ENCODE peak calls at places on chromosomes 3 and 15, in nine cellular contexts. One of them, this sample, is unnamed.
A peak's percentile ranks its signal among the peaks of the same experiment; 100 is the strongest.

GRCh38 chr15:70801111-70801510 is 37.8 kb upstream of the UACA start:
- DNase-seq in GM18507: no peak
- DNase-seq in Daoy: no peak
- DNase-seq in Right ventricle myocardium superior: no peak
- DNase-seq in stimulated activated CD4-positive, alpha-beta T cell treated with anti-CD3 and anti-CD28 coated beads, Interleukin-15, amount 100 ng/mL, for 1 hour: no peak
- DNase-seq in brain microvascular endothelial cell: no peak
- DNase-seq in mucosa of descending colon: no peak
- DNase-seq in activated T-helper 9 cell treated with anti-CD3 and anti-CD28 coated beads, Interleukin-2, amount 50 U/mL, for 16 hours: no peak
- DNase-seq in CD4-positive, alpha-beta memory T cell: no peak
- DNase-seq in this sample: no peak

GRCh38 chr15:33865416-33865815 is 102.9 kb upstream of the CHRM5 start:
- DNase-seq in brain microvascular endothelial cell: no peak
- DNase-seq in GM18507: no peak
- DNase-seq in stimulated activated CD4-positive, alpha-beta T cell treated with anti-CD3 and anti-CD28 coated beads, Interleukin-15, amount 100 ng/mL, for 1 hour: no peak
- DNase-seq in mucosa of descending colon: no peak
- DNase-seq in CD4-positive, alpha-beta memory T cell: no peak
- DNase-seq in activated T-helper 9 cell treated with anti-CD3 and anti-CD28 coated beads, Interleukin-2, amount 50 U/mL, for 16 hours: no peak
- DNase-seq in Right ventricle myocardium superior: no peak
- DNase-seq in Daoy: peak; percentile 48
- DNase-seq in this sample: no peak

GRCh38 chr15:99115300-99116215 is 10.7 kb downstream of the SYNM start:
- DNase-seq in stimulated activated CD4-positive, alpha-beta T cell treated with anti-CD3 and anti-CD28 coated beads, Interleukin-15, amount 100 ng/mL, for 1 hour: no peak
- DNase-seq in activated T-helper 9 cell treated with anti-CD3 and anti-CD28 coated beads, Interleukin-2, amount 50 U/mL, for 16 hours: no peak
- DNase-seq in GM18507: no peak
- DNase-seq in CD4-positive, alpha-beta memory T cell: no peak
- DNase-seq in brain microvascular endothelial cell: no peak
- DNase-seq in mucosa of descending colon: no peak
- DNase-seq in Right ventricle myocardium superior: no peak
- DNase-seq in Daoy: no peak
- DNase-seq in this sample: no peak

GRCh38 chr15:31312220-31312619 is 14.4 kb upstream of the KLF13 start:
- DNase-seq in CD4-positive, alpha-beta memory T cell: no peak
- DNase-seq in Right ventricle myocardium superior: no peak
- DNase-seq in mucosa of descending colon: no peak
- DNase-seq in activated T-helper 9 cell treated with anti-CD3 and anti-CD28 coated beads, Interleukin-2, amount 50 U/mL, for 16 hours: no peak
- DNase-seq in Daoy: no peak
- DNase-seq in stimulated activated CD4-positive, alpha-beta T cell treated with anti-CD3 and anti-CD28 coated beads, Interleukin-15, amount 100 ng/mL, for 1 hour: no peak
- DNase-seq in GM18507: no peak
- DNase-seq in brain microvascular endothelial cell: no peak
- DNase-seq in this sample: no peak

GRCh38 chr3:150243466-150243865 is 164.6 kb upstream of the TSC22D2 start:
- DNase-seq in brain microvascular endothelial cell: no peak
- DNase-seq in stimulated activated CD4-positive, alpha-beta T cell treated with anti-CD3 and anti-CD28 coated beads, Interleukin-15, amount 100 ng/mL, for 1 hour: no peak
- DNase-seq in GM18507: no peak
- DNase-seq in activated T-helper 9 cell treated with anti-CD3 and anti-CD28 coated beads, Interleukin-2, amount 50 U/mL, for 16 hours: no peak
- DNase-seq in Right ventricle myocardium superior: no peak
- DNase-seq in Daoy: no peak
- DNase-seq in mucosa of descending colon: no peak
- DNase-seq in CD4-positive, alpha-beta memory T cell: no peak
- DNase-seq in this sample: no peak

GRCh38 chr3:164458986-164459385 is 619.3 kb downstream of the SI start:
- DNase-seq in Right ventricle myocardium superior: no peak
- DNase-seq in CD4-positive, alpha-beta memory T cell: no peak
- DNase-seq in GM18507: no peak
- DNase-seq in activated T-helper 9 cell treated with anti-CD3 and anti-CD28 coated beads, Interleukin-2, amount 50 U/mL, for 16 hours: no peak
- DNase-seq in brain microvascular endothelial cell: peak; percentile 91
- DNase-seq in Daoy: peak; percentile 22
- DNase-seq in mucosa of descending colon: no peak
- DNase-seq in stimulated activated CD4-positive, alpha-beta T cell treated with anti-CD3 and anti-CD28 coated beads, Interleukin-15, amount 100 ng/mL, for 1 hour: no peak
- DNase-seq in this sample: no peak

GRCh38 chr3:98680723-98681122 is 82.4 kb upstream of the ST3GAL6 start:
- DNase-seq in brain microvascular endothelial cell: no peak
- DNase-seq in Right ventricle myocardium superior: no peak
- DNase-seq in mucosa of descending colon: no peak
- DNase-seq in CD4-positive, alpha-beta memory T cell: no peak
- DNase-seq in stimulated activated CD4-positive, alpha-beta T cell treated with anti-CD3 and anti-CD28 coated beads, Interleukin-15, amount 100 ng/mL, for 1 hour: no peak
- DNase-seq in Daoy: peak; percentile 40
- DNase-seq in GM18507: no peak
- DNase-seq in activated T-helper 9 cell treated with anti-CD3 and anti-CD28 coated beads, Interleukin-2, amount 50 U/mL, for 16 hours: no peak
- DNase-seq in this sample: no peak

GRCh38 chr3:127089487-127090145 is 103.3 kb upstream of the PRR23E start:
- DNase-seq in Daoy: no peak
- DNase-seq in CD4-positive, alpha-beta memory T cell: no peak
- DNase-seq in brain microvascular endothelial cell: no peak
- DNase-seq in GM18507: no peak
- DNase-seq in activated T-helper 9 cell treated with anti-CD3 and anti-CD28 coated beads, Interleukin-2, amount 50 U/mL, for 16 hours: no peak
- DNase-seq in Right ventricle myocardium superior: peak; percentile 63
- DNase-seq in stimulated activated CD4-positive, alpha-beta T cell treated with anti-CD3 and anti-CD28 coated beads, Interleukin-15, amount 100 ng/mL, for 1 hour: no peak
- DNase-seq in mucosa of descending colon: no peak
- DNase-seq in this sample: no peak

GRCh38 chr3:29153811-29154210 is 127.1 kb upstream of the RBMS3 start:
- DNase-seq in mucosa of descending colon: no peak
- DNase-seq in Daoy: no peak
- DNase-seq in Right ventricle myocardium superior: no peak
- DNase-seq in brain microvascular endothelial cell: no peak
- DNase-seq in stimulated activated CD4-positive, alpha-beta T cell treated with anti-CD3 and anti-CD28 coated beads, Interleukin-15, amount 100 ng/mL, for 1 hour: no peak
- DNase-seq in activated T-helper 9 cell treated with anti-CD3 and anti-CD28 coated beads, Interleukin-2, amount 50 U/mL, for 16 hours: no peak
- DNase-seq in CD4-positive, alpha-beta memory T cell: peak; percentile 6
- DNase-seq in GM18507: no peak
- DNase-seq in this sample: peak; percentile 19

GRCh38 chr3:52471371-52472238 is 16.2 kb downstream of the NISCH start:
- DNase-seq in CD4-positive, alpha-beta memory T cell: no peak
- DNase-seq in Daoy: peak; percentile 40
- DNase-seq in stimulated activated CD4-positive, alpha-beta T cell treated with anti-CD3 and anti-CD28 coated beads, Interleukin-15, amount 100 ng/mL, for 1 hour: no peak
- DNase-seq in brain microvascular endothelial cell: peak; percentile 52
- DNase-seq in activated T-helper 9 cell treated with anti-CD3 and anti-CD28 coated beads, Interleukin-2, amount 50 U/mL, for 16 hours: no peak
- DNase-seq in GM18507: no peak
- DNase-seq in mucosa of descending colon: peak; percentile 76
- DNase-seq in Right ventricle myocardium superior: peak; percentile 88
- DNase-seq in this sample: no peak

GRCh38 chr3:76532423-76532822 is 507.5 kb upstream of the ROBO2 start:
- DNase-seq in brain microvascular endothelial cell: no peak
- DNase-seq in Right ventricle myocardium superior: no peak
- DNase-seq in stimulated activated CD4-positive, alpha-beta T cell treated with anti-CD3 and anti-CD28 coated beads, Interleukin-15, amount 100 ng/mL, for 1 hour: no peak
- DNase-seq in mucosa of descending colon: no peak
- DNase-seq in CD4-positive, alpha-beta memory T cell: no peak
- DNase-seq in Daoy: no peak
- DNase-seq in GM18507: no peak
- DNase-seq in activated T-helper 9 cell treated with anti-CD3 and anti-CD28 coated beads, Interleukin-2, amount 50 U/mL, for 16 hours: no peak
- DNase-seq in this sample: no peak

GRCh38 chr15:70451861-70452653 is 311.3 kb downstream of the UACA start:
- DNase-seq in GM18507: no peak
- DNase-seq in Daoy: no peak
- DNase-seq in activated T-helper 9 cell treated with anti-CD3 and anti-CD28 coated beads, Interleukin-2, amount 50 U/mL, for 16 hours: peak; percentile 12
- DNase-seq in CD4-positive, alpha-beta memory T cell: peak; percentile 13
- DNase-seq in stimulated activated CD4-positive, alpha-beta T cell treated with anti-CD3 and anti-CD28 coated beads, Interleukin-15, amount 100 ng/mL, for 1 hour: no peak
- DNase-seq in brain microvascular endothelial cell: no peak
- DNase-seq in mucosa of descending colon: peak; percentile 43
- DNase-seq in Right ventricle myocardium superior: no peak
- DNase-seq in this sample: no peak